ENCODE peak calls at places on chromosomes 12 and 14, in four cellular contexts. One of them, this sample, is unnamed.

GRCh38 chr12:115963030-115963480 is 314.4 kb downstream of the MED13L start:
- DNase-seq in body of pancreas: no peak
- DNase-seq in NCI-H187: no peak
- DNase-seq in astrocyte of the spinal cord: peak
- DNase-seq in this sample: no peak

GRCh38 chr14:56514663-56515371 is 64.8 kb upstream of the TMEM260 start:
- DNase-seq in astrocyte of the spinal cord: peak
- DNase-seq in body of pancreas: no peak
- DNase-seq in NCI-H187: no peak
- DNase-seq in this sample: no peak

GRCh38 chr14:102728509-102728908 is 48.7 kb upstream of the TRAF3 start:
- DNase-seq in astrocyte of the spinal cord: no peak
- DNase-seq in NCI-H187: no peak
- DNase-seq in body of pancreas: no peak
- DNase-seq in this sample: no peak

GRCh38 chr14:29822430-29822709 is 105.3 kb downstream of the PRKD1 start:
- DNase-seq in body of pancreas: no peak
- DNase-seq in NCI-H187: no peak
- DNase-seq in astrocyte of the spinal cord: no peak
- DNase-seq in this sample: no peak

GRCh38 chr14:104550849-104551728 is 28.5 kb upstream of the C14orf180 start:
- DNase-seq in body of pancreas: peak
- DNase-seq in NCI-H187: no peak
- DNase-seq in astrocyte of the spinal cord: no peak
- DNase-seq in this sample: no peak

GRCh38 chr14:99515301-99516155 is 34.3 kb downstream of the CCNK start:
- DNase-seq in body of pancreas: peak
- DNase-seq in astrocyte of the spinal cord: no peak
- DNase-seq in NCI-H187: no peak
- DNase-seq in this sample: no peak

GRCh38 chr14:90547968-90548367 is 151.1 kb downstream of the CALM1 start:
- DNase-seq in NCI-H187: peak
- DNase-seq in body of pancreas: no peak
- DNase-seq in astrocyte of the spinal cord: no peak
- DNase-seq in this sample: no peak

GRCh38 chr14:101132051-101132541 is 228.6 kb upstream of the RTL1 start:
- DNase-seq in body of pancreas: no peak
- DNase-seq in NCI-H187: no peak
- DNase-seq in astrocyte of the spinal cord: no peak
- DNase-seq in this sample: no peak

GRCh38 chr12:69341328-69341727 is 6.9 kb upstream of the LYZ start:
- DNase-seq in NCI-H187: no peak
- DNase-seq in astrocyte of the spinal cord: peak
- DNase-seq in body of pancreas: no peak
- DNase-seq in this sample: no peak

GRCh38 chr12:101799774-101800173 is 31.0 kb downstream of the GNPTAB start:
- DNase-seq in body of pancreas: no peak
- DNase-seq in NCI-H187: no peak
- DNase-seq in astrocyte of the spinal cord: no peak
- DNase-seq in this sample: no peak

GRCh38 chr14:37253905-37254304 is 56.2 kb downstream of the MIPOL1 start:
- DNase-seq in astrocyte of the spinal cord: peak
- DNase-seq in NCI-H187: no peak
- DNase-seq in body of pancreas: no peak
- DNase-seq in this sample: no peak

GRCh38 chr12:252634-253033 is 10.0 kb downstream of the SLC6A13 start:
- DNase-seq in NCI-H187: no peak
- DNase-seq in body of pancreas: no peak
- DNase-seq in astrocyte of the spinal cord: no peak
- DNase-seq in this sample: peak

GRCh38 chr14:102805941-102806340 is 28.7 kb downstream of the TRAF3 start:
- DNase-seq in astrocyte of the spinal cord: no peak
- DNase-seq in body of pancreas: no peak
- DNase-seq in NCI-H187: no peak
- DNase-seq in this sample: no peak

GRCh38 chr14:52267501-52268190 is at the start of gene PTGDR:
- DNase-seq in NCI-H187: no peak
- DNase-seq in body of pancreas: no peak
- DNase-seq in astrocyte of the spinal cord: peak
- DNase-seq in this sample: no peak

GRCh38 chr14:55580401-55581010 is 499 bp downstream of the KTN1 start:
- DNase-seq in astrocyte of the spinal cord: no peak
- DNase-seq in NCI-H187: peak
- DNase-seq in body of pancreas: peak
- DNase-seq in this sample: peak

GRCh38 chr12:30908389-30909087 is 18.0 kb upstream of the TSPAN11 start:
- DNase-seq in NCI-H187: no peak
- DNase-seq in body of pancreas: no peak
- DNase-seq in astrocyte of the spinal cord: peak
- DNase-seq in this sample: peak

GRCh38 chr14:67413806-67414769 is 2.1 kb upstream of the PLEK2 start:
- DNase-seq in astrocyte of the spinal cord: peak
- DNase-seq in body of pancreas: no peak
- DNase-seq in NCI-H187: no peak
- DNase-seq in this sample: no peak

GRCh38 chr12:118061011-118061875 is at the start of gene WSB2:
- DNase-seq in body of pancreas: peak
- DNase-seq in astrocyte of the spinal cord: peak
- DNase-seq in NCI-H187: peak
- DNase-seq in this sample: peak